ENCODE peak calls at places on chromosomes 12 and 14, in six cellular contexts. D is cardiac muscle cell, A is Peyer's patch, K is uterus, P is pancreas, L is OCI-LY7. J is an unnamed sample. For H3K4me1, the result is how much of the 10 kb centered on the place peaks cover.

GRCh38 chr14:36524874-36525745 is 5.1 kb upstream of the NKX2-1 start:
- DNase-seq in D (peak), A (peak), K (no peak), P (peak), L (no peak), J (peak)

GRCh38 chr12:19120795-19121194 is 8.7 kb upstream of the PLEKHA5 start:
- DNase-seq in D (no peak), A (no peak), K (no peak), P (no peak), L (no peak), J (peak)

GRCh38 chr14:73725116-73726024 is 11.2 kb upstream of the PNMA1 start:
- DNase-seq in D (peak), A (peak), K (no peak), P (no peak), L (no peak), J (peak)

GRCh38 chr12:20220339-20220738 is 148.0 kb upstream of the PDE3A start:
- DNase-seq in D (peak), A (no peak), K (no peak), P (no peak), L (peak), J (peak)

GRCh38 chr14:23078692-23079116 is 16.2 kb downstream of the ACIN1 start:
- DNase-seq in D (peak), A (no peak), K (peak), P (no peak), L (no peak), J (no peak)

GRCh38 chr14:67358914-67359313 is 690 bp downstream of the ATP6V1D start:
- DNase-seq in D (no peak), A (no peak), K (no peak), P (no peak), L (no peak), J (peak)

GRCh38 chr14:77579065-77579464 is 37.4 kb downstream of the SPTLC2 start:
- DNase-seq in D (no peak), A (no peak), K (no peak), P (no peak), L (no peak), J (no peak)

GRCh38 chr12:42143401-42144173 is 1.1 kb downstream of the GXYLT1 start:
- DNase-seq in D (peak), A (no peak), K (no peak), P (no peak), L (peak), J (peak)

GRCh38 chr14:65703996-65704395 is 291.5 kb downstream of the FUT8 start:
- DNase-seq in D (peak), A (no peak), K (no peak), P (no peak), L (no peak), J (no peak)

GRCh38 chr12:121970901-121971300 is 50.8 kb upstream of the BCL7A start:
- DNase-seq in D (no peak), A (no peak), K (no peak), P (no peak), L (no peak), J (no peak)

DNA sequence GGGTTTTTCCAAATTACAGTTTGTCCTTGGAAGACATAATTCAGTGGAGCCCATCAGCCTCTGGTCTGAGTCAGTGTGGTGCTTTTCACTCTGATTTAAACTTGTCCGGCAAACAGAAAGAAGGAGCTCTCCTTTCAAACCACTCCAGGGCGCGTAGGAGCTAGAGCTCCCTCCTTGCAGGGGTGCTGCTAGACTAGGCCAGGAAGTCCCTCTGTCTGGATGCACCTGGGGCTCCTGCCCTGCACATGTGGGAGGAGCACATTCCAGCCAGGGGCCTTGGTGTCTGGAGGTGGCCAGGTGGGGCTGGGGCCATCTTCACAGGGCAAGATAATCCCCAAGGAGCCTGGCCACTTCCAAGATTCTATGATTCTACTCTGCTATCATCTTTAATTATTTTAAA is 3.1 kb downstream of the SERPINA3 start:
- DNase-seq in D (no peak), A (no peak), K (no peak), P (no peak), L (no peak), J (no peak)
- H3K4me1 ChIP-seq in D (under half), A (under half), K (under half), P (under half), L (under half), J (under half)

GRCh38 chr12:46218509-46219095 is 50.2 kb downstream of the SLC38A1 start:
- DNase-seq in D (no peak), A (no peak), K (no peak), P (no peak), L (peak), J (no peak)
- H3K4me3 ChIP-seq in D (no peak), A (no peak), K (no peak), P (no peak), L (peak), J (no peak)

DNA sequence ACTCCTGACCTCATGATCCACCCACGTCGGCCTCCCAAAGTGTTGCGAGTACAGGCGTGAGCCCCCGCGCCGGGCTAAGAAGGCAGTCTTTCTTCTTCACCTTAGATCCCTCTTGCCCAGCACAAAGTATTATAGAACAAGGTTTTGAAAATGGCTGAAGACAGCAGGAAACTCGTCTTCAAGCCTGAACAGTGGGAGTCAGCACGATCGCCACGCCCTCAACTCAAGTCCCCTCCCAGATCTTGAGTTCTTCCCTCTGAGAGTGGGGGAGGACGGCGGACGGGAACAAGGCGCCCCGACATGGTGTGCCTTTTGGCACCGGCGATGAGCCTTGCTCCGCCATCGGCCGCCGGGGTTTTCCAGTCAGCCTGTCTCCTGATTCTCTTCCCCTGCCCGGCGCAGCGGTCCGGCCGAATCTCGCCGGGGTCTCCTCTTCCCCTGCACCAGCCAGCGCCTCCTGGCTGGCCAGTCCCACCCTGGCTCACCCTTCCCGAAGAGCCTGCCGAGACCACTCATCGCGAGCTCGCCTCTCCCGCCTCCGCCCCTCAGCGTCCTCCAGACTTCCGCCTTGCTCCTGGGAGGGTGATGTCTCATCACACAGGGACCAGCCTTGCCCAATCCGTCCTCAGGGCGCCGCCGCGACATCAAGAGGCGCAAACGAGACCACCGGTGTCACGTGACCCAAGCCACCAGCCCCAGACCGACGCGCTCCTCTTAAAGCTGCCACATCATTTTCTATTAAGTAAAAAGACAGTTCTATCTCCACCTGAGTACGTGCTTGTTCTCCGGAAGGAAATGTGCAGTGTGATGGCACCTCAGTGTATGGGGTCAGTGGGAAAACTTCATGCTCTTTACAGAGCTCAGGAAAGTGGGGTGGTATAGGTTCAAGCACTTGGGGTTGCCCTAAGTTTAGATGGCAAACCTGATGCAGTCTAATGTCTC is at the start of gene CHMP4A:
- DNase-seq in D (peak), A (peak), K (peak), P (peak), L (peak), J (peak)
- TF ChIP-seq CTCF in D (peak), A (peak), K (peak), P (no peak), L (no peak), J (no peak)

GRCh38 chr14:61334197-61334701 is 12.9 kb downstream of the PRKCH start:
- DNase-seq in D (no peak), A (no peak), K (no peak), P (no peak), L (no peak), J (no peak)
- H3K4me1 ChIP-seq in D (half or more), A (under half), K (under half), P (under half), L (under half), J (under half)

GRCh38 chr12:131636940-131637750 is 73.7 kb upstream of the SFSWAP start:
- DNase-seq in D (no peak), A (peak), K (no peak), P (no peak), L (no peak), J (no peak)
- H3K4me3 ChIP-seq in D (no peak), A (no peak), K (no peak), P (no peak), L (no peak), J (no peak)

GRCh38 chr14:103910984-103911383 is 17.3 kb upstream of the TDRD9 start:
- DNase-seq in D (no peak), A (no peak), K (no peak), P (no peak), L (no peak), J (no peak)

GRCh38 chr14:103905861-103906456 is 22.3 kb upstream of the TDRD9 start:
- DNase-seq in D (no peak), A (no peak), K (no peak), P (no peak), L (no peak), J (no peak)

GRCh38 chr14:103908580-103908979 is 19.7 kb upstream of the TDRD9 start:
- DNase-seq in D (no peak), A (no peak), K (no peak), P (no peak), L (no peak), J (no peak)

GRCh38 chr14:103909531-103910261 is 18.6 kb upstream of the TDRD9 start:
- DNase-seq in D (no peak), A (no peak), K (no peak), P (no peak), L (no peak), J (no peak)

DNA sequence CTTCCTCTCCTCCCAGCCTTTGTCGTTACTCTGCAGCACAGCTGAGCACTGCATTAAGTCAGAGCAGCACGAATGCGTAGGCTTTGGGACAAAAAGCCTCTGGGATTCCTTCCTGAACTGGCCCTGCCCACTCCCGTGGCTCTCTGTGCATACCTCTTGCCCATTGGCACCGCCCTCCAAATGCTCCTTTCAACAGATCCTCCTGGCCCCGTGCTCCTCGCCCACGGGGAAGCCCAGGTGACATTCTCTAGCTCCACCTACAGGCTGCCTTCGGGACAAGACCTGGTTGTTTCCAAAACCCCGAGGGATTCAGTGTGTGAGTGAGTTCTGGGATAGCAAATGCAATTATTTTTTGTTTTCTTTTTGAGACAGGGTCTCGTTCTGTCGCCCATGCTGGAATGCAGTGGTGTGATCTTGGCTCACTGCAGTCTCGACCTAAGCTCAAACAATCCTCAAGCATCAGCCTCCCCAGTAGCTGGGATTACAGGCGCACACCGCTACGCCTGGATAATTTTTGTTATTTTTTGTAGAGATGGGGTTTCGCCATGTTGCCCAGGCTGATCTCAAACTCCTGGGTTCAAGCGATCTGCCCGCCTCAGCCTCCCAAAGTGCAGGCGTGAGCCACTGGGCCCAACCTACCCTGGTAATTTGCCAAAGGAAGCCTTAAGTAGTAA is 17.9 kb upstream of the TDRD9 start:
- DNase-seq in D (peak), A (peak), K (peak), P (peak), L (peak), J (peak)
- TF ChIP-seq CTCF in D (peak), A (peak), K (peak), P (peak), L (peak), J (peak)

DNA sequence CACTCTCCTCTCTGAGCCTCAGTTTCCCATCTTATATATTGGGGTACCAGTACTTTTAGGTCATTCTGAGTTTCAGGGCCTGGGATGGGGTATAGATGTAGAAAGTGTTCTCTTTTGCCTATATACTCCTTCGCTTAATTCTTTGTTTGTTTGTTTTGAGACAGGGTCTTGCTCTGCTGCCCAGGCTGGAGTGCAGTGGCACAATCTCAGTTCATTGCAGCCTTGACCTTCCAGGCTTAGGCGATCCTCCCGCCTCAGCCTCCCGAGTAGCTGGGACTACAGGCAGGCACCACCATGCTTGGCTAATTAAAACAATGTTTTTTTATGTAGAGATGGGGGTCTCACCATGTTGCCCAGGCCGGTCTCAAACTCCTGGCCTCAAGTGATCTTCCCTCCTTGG is 152.1 kb downstream of the AACS start:
- DNase-seq in D (no peak), A (no peak), K (no peak), P (no peak), L (no peak), J (no peak)
- H3K4me1 ChIP-seq in D (under half), A (under half), K (under half), P (under half), L (under half), J (under half)

DNA sequence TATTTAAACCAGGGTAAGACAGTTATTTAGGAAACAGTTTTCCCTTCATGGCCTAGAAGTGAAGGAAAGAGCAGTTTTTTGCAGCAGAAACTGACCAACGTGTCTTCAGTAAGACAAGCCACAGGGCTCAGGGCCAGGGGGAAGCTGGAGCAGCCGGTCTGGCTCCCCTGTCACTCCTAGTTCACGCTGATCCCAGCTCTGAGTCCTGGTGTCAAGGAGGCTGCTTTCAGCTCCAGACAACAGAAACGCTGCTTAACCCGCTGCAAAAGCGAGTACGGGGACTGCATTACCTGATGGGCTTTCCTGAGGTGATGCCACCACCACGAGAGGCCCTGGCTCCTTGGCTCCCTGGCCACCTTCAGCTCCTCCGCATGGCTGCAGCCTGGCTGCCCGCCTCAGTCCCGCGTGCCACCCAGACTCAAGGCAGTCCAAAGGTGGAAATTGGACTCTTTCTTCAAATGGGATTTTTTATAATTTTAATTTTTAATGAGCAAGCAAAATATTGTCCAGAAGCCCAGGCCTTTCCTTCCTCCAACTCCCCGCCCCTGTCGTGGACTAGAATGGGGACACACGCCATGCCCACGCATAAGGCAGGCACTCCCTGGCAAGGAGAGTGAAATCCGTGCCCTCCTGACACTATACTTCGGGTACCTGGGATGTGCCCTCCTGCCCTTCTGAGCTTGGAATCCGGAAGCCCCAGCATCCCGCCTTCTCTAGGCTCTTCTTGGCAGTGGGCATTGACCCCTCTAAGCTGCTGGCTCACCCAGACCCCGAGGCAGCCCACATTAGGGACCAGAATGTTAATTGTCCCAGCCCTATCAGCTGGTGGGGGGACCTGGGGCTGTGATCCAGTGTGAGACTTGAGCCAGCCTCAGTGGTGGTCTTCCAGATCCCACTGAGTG is 85.0 kb downstream of the PAPOLA start:
- DNase-seq in D (no peak), A (no peak), K (no peak), P (no peak), L (no peak), J (no peak)
- H3K4me3 ChIP-seq in D (no peak), A (no peak), K (no peak), P (no peak), L (no peak), J (no peak)